ENCODE peak calls at places on chromosome 4, in four cellular contexts. N is iPS DF 6.9, Q is activated gamma-delta T cell treated with Interleukin-2 at 50 U/mL for 16 hours, P is DMS153. G is an unnamed sample.

GRCh38 chr4:784401-785331 is 41.3 kb downstream of the CPLX1 start:
- DNase-seq in N (no peak), Q (no peak), P (no peak), G (no peak)

GRCh38 chr4:179398414-179398813 is 1956.2 kb upstream of the AGA start:
- DNase-seq in N (no peak), Q (no peak), P (peak; percentile 32), G (no peak)

GRCh38 chr4:31104596-31104995 is 384.4 kb downstream of the PCDH7 start:
- DNase-seq in N (no peak), Q (no peak), P (no peak), G (no peak)

GRCh38 chr4:174631901-174632758 is 109.8 kb upstream of the HPGD start:
- DNase-seq in N (peak; percentile 7), Q (no peak), P (peak; percentile 21), G (no peak)

GRCh38 chr4:179114615-179115014 is 1672.4 kb upstream of the AGA start:
- DNase-seq in N (no peak), Q (no peak), P (no peak), G (no peak)

GRCh38 chr4:20687894-20688293 is 12.4 kb upstream of the PACRGL start:
- DNase-seq in N (no peak), Q (no peak), P (no peak), G (no peak)

GRCh38 chr4:145098675-145099037 is 545 bp downstream of the ABCE1 start:
- DNase-seq in N (no peak), Q (peak; percentile 11), P (no peak), G (no peak)

GRCh38 chr4:122050836-122051235 is 99.0 kb upstream of the TRPC3 start:
- DNase-seq in N (no peak), Q (no peak), P (no peak), G (no peak)

GRCh38 chr4:106385853-106386393 is 17.3 kb upstream of the GIMD1 start:
- DNase-seq in N (no peak), Q (no peak), P (no peak), G (no peak)

GRCh38 chr4:161581262-161581661 is 582.5 kb downstream of the FSTL5 start:
- DNase-seq in N (no peak), Q (no peak), P (no peak), G (no peak)

GRCh38 chr4:76954489-76954888 is 4.9 kb downstream of the SEPTIN11 start:
- DNase-seq in N (no peak), Q (no peak), P (no peak), G (no peak)

GRCh38 chr4:23923141-23923540 is 33.3 kb upstream of the PPARGC1A start:
- DNase-seq in N (no peak), Q (no peak), P (no peak), G (no peak)

GRCh38 chr4:146368209-146368608 is 153.5 kb downstream of the SLC10A7 start:
- DNase-seq in N (no peak), Q (no peak), P (no peak), G (no peak)

GRCh38 chr4:180960758-180961401 is 1282.3 kb upstream of the TENM3 start:
- DNase-seq in N (no peak), Q (no peak), P (no peak), G (no peak)

GRCh38 chr4:23945521-23946017 is 55.7 kb upstream of the PPARGC1A start:
- DNase-seq in N (no peak), Q (no peak), P (no peak), G (no peak)

GRCh38 chr4:92303621-92304027 is at the start of gene GRID2:
- DNase-seq in N (no peak), Q (no peak), P (peak; percentile 2), G (peak; percentile 64)

GRCh38 chr4:124631760-124632159 is 80.8 kb downstream of the ANKRD50 start:
- DNase-seq in N (no peak), Q (no peak), P (no peak), G (no peak)

GRCh38 chr4:41505161-41505653 is 32.8 kb upstream of the LIMCH1 start:
- DNase-seq in N (no peak), Q (no peak), P (no peak), G (no peak)

GRCh38 chr4:156193800-156194199 is 240.1 kb upstream of the CTSO start:
- DNase-seq in N (no peak), Q (no peak), P (no peak), G (no peak)

GRCh38 chr4:41692717-41693345 is 55.7 kb downstream of the PHOX2B start:
- DNase-seq in N (peak; percentile 29), Q (no peak), P (no peak), G (peak; percentile 17)

GRCh38 chr4:6844986-6845385 is 62.5 kb downstream of the KIAA0232 start:
- DNase-seq in N (no peak), Q (no peak), P (no peak), G (no peak)

GRCh38 chr4:186770446-186771175 is 47.0 kb upstream of the FAT1 start:
- DNase-seq in N (no peak), Q (no peak), P (no peak), G (no peak)

GRCh38 chr4:49516796-49517195 is 530.7 kb downstream of the CWH43 start:
- DNase-seq in N (no peak), Q (no peak), P (no peak), G (no peak)

GRCh38 chr4:121784401-121784800 is 16.7 kb upstream of the EXOSC9 start:
- DNase-seq in N (no peak), Q (no peak), P (no peak), G (no peak)

GRCh38 chr4:88333741-88334405 is 44.8 kb upstream of the HERC6 start:
- DNase-seq in N (no peak), Q (no peak), P (no peak), G (no peak)

GRCh38 chr4:74546020-74546419 is 101.1 kb downstream of the AREG start:
- DNase-seq in N (no peak), Q (no peak), P (no peak), G (no peak)

GRCh38 chr4:84319124-84319523 is 180.0 kb downstream of the NKX6-1 start:
- DNase-seq in N (no peak), Q (no peak), P (no peak), G (no peak)

GRCh38 chr4:183411291-183411861 is 33.1 kb upstream of the CDKN2AIP start:
- DNase-seq in N (no peak), Q (no peak), P (no peak), G (no peak)

GRCh38 chr4:2767705-2768074 is 11.6 kb upstream of the TNIP2 start:
- DNase-seq in N (no peak), Q (no peak), P (no peak), G (no peak)

GRCh38 chr4:159144112-159144694 is 41.3 kb downstream of the RAPGEF2 start:
- DNase-seq in N (no peak), Q (no peak), P (no peak), G (no peak)

GRCh38 chr4:39480902-39481695 is 22.2 kb downstream of the LIAS start:
- DNase-seq in N (no peak), Q (no peak), P (no peak), G (no peak)

GRCh38 chr4:143185253-143186107 is 763 bp downstream of the USP38 start:
- DNase-seq in N (peak; percentile 5), Q (peak; percentile 13), P (peak; percentile 50), G (no peak)

GRCh38 chr4:53671757-53672156 is 80.5 kb upstream of the LNX1 start:
- DNase-seq in N (no peak), Q (no peak), P (peak; percentile 84), G (no peak)

GRCh38 chr4:175970072-175970471 is 95.6 kb upstream of the WDR17 start:
- DNase-seq in N (no peak), Q (no peak), P (no peak), G (no peak)